ENCODE peak calls at places on chromosomes 5 and 9, in four cellular contexts. T is K562, A is HepG2, K is WTC11. D is an unnamed sample.

GRCh38 chr5:136033848-136034247 is 5.1 kb downstream of the TGFBI start:
- DNase-seq in T (no peak), A (no peak), K (no peak), D (no peak)

GRCh38 chr9:91419222-91420191 is 4.1 kb downstream of the NFIL3 start:
- DNase-seq in T (peak), A (peak), K (no peak), D (no peak)

GRCh38 chr5:151155777-151156731 is 1.5 kb downstream of the ANXA6 start:
- DNase-seq in T (peak), A (peak), K (no peak), D (no peak)

GRCh38 chr5:89313804-89314588 is 431.0 kb upstream of the MEF2C start:
- DNase-seq in T (peak), A (no peak), K (no peak), D (no peak)

GRCh38 chr5:38316544-38317224 is 58.3 kb downstream of the EGFLAM start:
- DNase-seq in T (no peak), A (no peak), K (no peak), D (peak)

GRCh38 chr9:93669116-93669957 is 93.0 kb downstream of the PHF2 start:
- DNase-seq in T (no peak), A (no peak), K (peak), D (no peak)

GRCh38 chr5:59102437-59102836 is 519.6 kb downstream of the RAB3C start:
- DNase-seq in T (no peak), A (no peak), K (no peak), D (no peak)

GRCh38 chr9:96585426-96585825 is 34.2 kb downstream of the CDC14B start:
- DNase-seq in T (no peak), A (no peak), K (no peak), D (no peak)

GRCh38 chr5:87103616-87104287 is 163.9 kb upstream of the RASA1 start:
- DNase-seq in T (no peak), A (no peak), K (no peak), D (no peak)

GRCh38 chr9:126275386-126276001 is 51.1 kb upstream of the MVB12B start:
- DNase-seq in T (no peak), A (no peak), K (no peak), D (no peak)

GRCh38 chr9:126276056-126276728 is 50.4 kb upstream of the MVB12B start:
- DNase-seq in T (no peak), A (no peak), K (no peak), D (no peak)
- TF ChIP-seq ELF4 in T (no peak), A (no peak), K (no peak), D (no peak)

DNA sequence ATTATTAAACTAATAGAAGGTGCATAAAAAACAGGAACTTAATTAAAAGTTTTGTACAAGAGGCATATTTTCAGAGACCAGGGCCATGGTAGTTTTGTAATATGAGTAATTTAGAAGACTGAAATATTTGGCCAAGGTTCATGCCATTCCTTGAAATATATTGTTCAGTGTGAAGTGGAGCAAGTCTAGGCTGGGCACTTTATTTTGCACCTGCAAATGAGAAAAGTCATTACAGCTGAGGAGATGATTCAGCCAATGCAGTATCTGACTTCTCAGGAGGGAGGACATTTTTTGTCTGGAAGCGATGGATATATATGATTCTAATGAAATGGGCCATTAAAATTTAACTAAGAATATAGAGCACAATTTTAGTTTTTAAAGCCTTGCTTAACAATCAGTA is 754.0 kb upstream of the ADAMTS16 start:
- DNase-seq in T (no peak), A (no peak), K (no peak), D (no peak)
- TF ChIP-seq ELF4 in T (no peak), A (no peak), K (no peak), D (no peak)

DNA sequence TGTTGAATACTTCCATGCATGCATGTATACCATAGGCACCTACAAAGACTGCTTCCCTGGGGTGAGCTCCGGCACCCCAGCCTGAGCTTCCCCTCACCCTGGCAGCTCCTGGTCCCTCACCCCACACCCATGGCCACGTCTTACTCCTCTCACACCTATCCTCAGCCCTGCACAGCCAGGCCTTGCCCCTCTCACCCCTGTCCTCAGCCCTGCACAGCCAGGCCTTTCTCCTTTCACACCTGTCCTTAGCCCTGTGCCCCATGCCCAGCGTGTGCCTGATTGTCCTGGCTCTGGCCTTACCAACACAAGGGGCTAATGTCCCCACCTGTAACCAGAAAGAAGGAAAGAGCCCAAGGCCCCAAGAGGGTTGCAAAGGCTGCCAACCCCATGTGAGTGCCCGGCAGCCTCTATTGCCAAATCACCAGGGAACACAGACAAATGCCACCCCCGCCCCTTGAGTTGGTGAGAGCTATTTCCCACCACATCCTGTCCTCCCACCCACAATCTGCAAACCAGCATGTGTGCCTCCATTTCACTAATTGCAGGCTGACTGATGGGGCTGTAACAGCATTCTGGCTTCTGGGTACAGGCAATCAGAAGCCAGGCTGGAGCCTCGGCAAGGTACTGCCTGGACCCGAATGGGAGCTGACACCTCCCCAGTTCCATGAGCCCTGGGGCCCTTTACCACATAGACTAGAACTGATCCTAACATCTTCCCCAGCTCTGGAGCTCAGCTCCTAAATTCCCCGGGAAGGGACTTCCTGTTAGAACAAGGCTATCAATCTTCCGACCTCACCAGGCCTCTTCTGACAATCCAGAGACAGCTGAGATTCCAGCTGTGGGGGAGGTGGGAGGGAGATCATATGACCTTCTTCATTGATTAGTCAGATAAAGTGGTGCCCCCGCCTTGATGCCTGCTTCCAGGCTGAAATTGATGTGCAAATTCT is 78.2 kb downstream of the FAM114A2 start:
- DNase-seq in T (no peak), A (no peak), K (no peak), D (no peak)
- TF ChIP-seq ELF4 in T (no peak), A (no peak), K (no peak), D (no peak)

GRCh38 chr5:148960070-148960769 is 102.6 kb downstream of the SH3TC2 start:
- DNase-seq in T (no peak), A (no peak), K (no peak), D (no peak)

GRCh38 chr5:148962200-148962550 is 100.7 kb downstream of the SH3TC2 start:
- DNase-seq in T (no peak), A (no peak), K (no peak), D (no peak)

GRCh38 chr5:148956632-148957385 is 106.1 kb downstream of the SH3TC2 start:
- DNase-seq in T (no peak), A (no peak), K (peak), D (no peak)

GRCh38 chr5:148961261-148962199 is 101.3 kb downstream of the SH3TC2 start:
- DNase-seq in T (no peak), A (no peak), K (no peak), D (no peak)

GRCh38 chr5:148957591-148958202 is 105.2 kb downstream of the SH3TC2 start:
- DNase-seq in T (peak), A (peak), K (peak), D (peak)
- TF ChIP-seq ELF4 in T (no peak), A (no peak), K (no peak), D (no peak)

DNA sequence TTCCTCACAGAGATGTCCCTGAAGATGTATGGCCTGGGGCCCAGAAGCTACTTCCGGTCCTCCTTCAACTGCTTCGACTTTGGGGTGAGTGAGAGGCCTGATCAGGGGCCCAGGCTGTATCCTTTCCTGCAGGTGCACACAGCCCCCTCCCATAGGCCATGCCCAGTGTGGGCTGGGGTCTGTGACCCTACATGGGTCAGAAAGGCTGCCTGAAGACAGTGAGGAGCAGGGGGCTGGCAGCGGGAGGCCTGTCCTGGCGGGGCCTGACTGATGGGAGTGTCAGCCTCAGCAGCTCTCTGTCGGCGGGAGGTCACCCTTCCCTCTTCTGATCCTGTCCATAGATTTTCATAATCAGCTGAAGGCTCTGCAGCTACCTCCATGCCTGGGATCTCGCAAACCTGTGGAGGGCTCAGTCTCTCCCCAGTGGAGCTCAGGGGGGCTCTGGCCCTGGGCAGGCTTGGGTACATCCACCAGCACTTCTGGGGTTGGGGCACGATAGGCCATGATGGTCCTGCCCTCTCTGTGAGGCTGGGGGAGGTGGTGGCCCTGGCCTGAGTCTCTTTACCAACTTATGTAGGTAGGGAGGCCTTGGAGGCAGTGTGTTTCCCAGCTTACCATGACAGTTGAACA is 98.5 kb downstream of the CACNA1B start:
- DNase-seq in T (no peak), A (no peak), K (no peak), D (no peak)
- TF ChIP-seq ELF4 in T (no peak), A (no peak), K (no peak), D (no peak)

D was measured in HEK293T.